ENCODE peak calls at places on chromosomes 12 and 14, in eight cellular contexts. I is stimulated activated CD4-positive, alpha-beta T cell treated with anti-CD3 and anti-CD28 coated beads, Interleukin-15, amount 100 ng/mL, for 1 hour; W is non-pigmented ciliary epithelial cell; O is GM20000; N is GM18507; X is iris pigment epithelial cell; B is NAMALWA; R is transverse colon. S is an unnamed sample.

GRCh38 chr12:4701863-4702262 is 18.3 kb upstream of the GALNT8 start:
- DNase-seq in I (no peak), W (no peak), O (no peak), N (no peak), X (no peak), B (no peak), R (no peak), S (no peak)

GRCh38 chr14:81453166-81453766 is 53.1 kb upstream of the STON2 start:
- DNase-seq in I (no peak), W (peak), O (peak), N (no peak), X (peak), B (peak), R (peak), S (no peak)

GRCh38 chr12:16347391-16348298 is at the start of gene MGST1:
- DNase-seq in I (no peak), W (no peak), O (peak), N (no peak), X (peak), B (peak), R (peak), S (peak)

GRCh38 chr14:72736348-72736747 is 157.6 kb downstream of the DPF3 start:
- DNase-seq in I (no peak), W (peak), O (no peak), N (no peak), X (peak), B (no peak), R (no peak), S (peak)

GRCh38 chr14:85533821-85534271 is 3.9 kb downstream of the FLRT2 start:
- DNase-seq in I (no peak), W (no peak), O (peak), N (no peak), X (peak), B (no peak), R (no peak), S (peak)

GRCh38 chr12:25591132-25591531 is 38.0 kb upstream of the LMNTD1 start:
- DNase-seq in I (no peak), W (no peak), O (no peak), N (no peak), X (peak), B (no peak), R (no peak), S (no peak)

GRCh38 chr14:54556535-54556934 is 10.4 kb upstream of the SAMD4A start:
- DNase-seq in I (no peak), W (no peak), O (no peak), N (no peak), X (no peak), B (no peak), R (no peak), S (no peak)

GRCh38 chr14:101776315-101776714 is 14.8 kb downstream of the PPP2R5C start:
- DNase-seq in I (no peak), W (no peak), O (no peak), N (no peak), X (no peak), B (peak), R (no peak), S (no peak)

GRCh38 chr14:25570483-25570882 is 520.5 kb upstream of the STXBP6 start:
- DNase-seq in I (no peak), W (no peak), O (no peak), N (no peak), X (no peak), B (no peak), R (no peak), S (no peak)

GRCh38 chr12:26196424-26196722 is 1.0 kb downstream of the SSPN start:
- DNase-seq in I (no peak), W (no peak), O (no peak), N (no peak), X (peak), B (no peak), R (no peak), S (no peak)

GRCh38 chr14:50039734-50040400 is 76.5 kb downstream of the VCPKMT start:
- DNase-seq in I (no peak), W (no peak), O (no peak), N (no peak), X (peak), B (no peak), R (no peak), S (no peak)

GRCh38 chr14:49880267-49881064 is 12.4 kb upstream of the ARF6 start:
- DNase-seq in I (no peak), W (no peak), O (no peak), N (no peak), X (peak), B (no peak), R (no peak), S (no peak)

GRCh38 chr12:109910254-109910968 is 10.3 kb downstream of the TCHP start:
- DNase-seq in I (no peak), W (no peak), O (no peak), N (no peak), X (no peak), B (no peak), R (no peak), S (no peak)

GRCh38 chr12:108394196-108394595 is 55.1 kb upstream of the CMKLR1 start:
- DNase-seq in I (no peak), W (no peak), O (no peak), N (no peak), X (no peak), B (no peak), R (no peak), S (no peak)

GRCh38 chr14:70692210-70692609 is 50.5 kb downstream of the TTC9 start:
- DNase-seq in I (no peak), W (no peak), O (no peak), N (no peak), X (no peak), B (no peak), R (peak), S (no peak)

GRCh38 chr12:131796754-131797587 is 31.2 kb upstream of the MMP17 start:
- DNase-seq in I (no peak), W (no peak), O (no peak), N (no peak), X (no peak), B (no peak), R (no peak), S (no peak)

GRCh38 chr14:51596473-51596870 is 55.2 kb upstream of the FRMD6 start:
- DNase-seq in I (no peak), W (no peak), O (peak), N (no peak), X (no peak), B (no peak), R (no peak), S (no peak)

GRCh38 chr12:6044082-6044481 is 80.4 kb downstream of the VWF start:
- DNase-seq in I (no peak), W (no peak), O (no peak), N (no peak), X (no peak), B (no peak), R (no peak), S (no peak)

GRCh38 chr12:122691566-122691965 is 11.6 kb downstream of the HCAR2 start:
- DNase-seq in I (no peak), W (no peak), O (no peak), N (no peak), X (no peak), B (no peak), R (no peak), S (no peak)

GRCh38 chr12:50103351-50103750 is 457 bp upstream of the GPD1 start:
- DNase-seq in I (no peak), W (no peak), O (no peak), N (no peak), X (no peak), B (no peak), R (no peak), S (no peak)

GRCh38 chr12:28574746-28575592 is 384.7 kb downstream of the CCDC91 start:
- DNase-seq in I (no peak), W (no peak), O (no peak), N (no peak), X (no peak), B (no peak), R (peak), S (no peak)

GRCh38 chr12:79333144-79333543 is 357.6 kb downstream of the PAWR start:
- DNase-seq in I (no peak), W (no peak), O (no peak), N (no peak), X (no peak), B (no peak), R (no peak), S (no peak)

GRCh38 chr14:40847496-40847895 is 759.2 kb upstream of the LRFN5 start:
- DNase-seq in I (no peak), W (no peak), O (no peak), N (no peak), X (no peak), B (no peak), R (no peak), S (no peak)

GRCh38 chr12:4821000-4821399 is 88.7 kb upstream of the KCNA1 start:
- DNase-seq in I (no peak), W (no peak), O (no peak), N (no peak), X (no peak), B (no peak), R (no peak), S (no peak)

GRCh38 chr12:104751024-104751570 is 207.0 kb downstream of the SLC41A2 start:
- DNase-seq in I (no peak), W (no peak), O (no peak), N (no peak), X (no peak), B (no peak), R (no peak), S (no peak)

GRCh38 chr14:50964683-50965390 is 20.6 kb upstream of the PYGL start:
- DNase-seq in I (no peak), W (peak), O (no peak), N (no peak), X (peak), B (no peak), R (peak), S (peak)

GRCh38 chr12:113333877-113334785 is 778 bp downstream of the SLC8B1 start:
- DNase-seq in I (no peak), W (no peak), O (no peak), N (no peak), X (no peak), B (peak), R (peak), S (no peak)

GRCh38 chr12:121610239-121611149 is 15.8 kb upstream of the ORAI1 start:
- DNase-seq in I (no peak), W (no peak), O (no peak), N (no peak), X (peak), B (no peak), R (peak), S (no peak)

GRCh38 chr14:34965365-34965764 is 17.4 kb upstream of the SRP54 start:
- DNase-seq in I (no peak), W (no peak), O (no peak), N (no peak), X (no peak), B (no peak), R (no peak), S (no peak)

GRCh38 chr14:56666716-56667115 is 87.1 kb downstream of the TMEM260 start:
- DNase-seq in I (no peak), W (peak), O (no peak), N (no peak), X (peak), B (no peak), R (no peak), S (peak)

S was measured in HS-27A.